ENCODE peak calls at places on chromosome 14, in ten cellular contexts. E, F, J, S, X, W, Z, M, N and G are unnamed samples.

GRCh38 chr14:89368490-89369477 is 48.2 kb downstream of the FOXN3 start:
- DNase-seq in S (no peak), N (no peak), X (no peak), Z (no peak), W (no peak), M (no peak), J (no peak), E (no peak), F (no peak), G (peak)

GRCh38 chr14:105878125-105878524 is 351.7 kb downstream of the TMEM121 start:
- DNase-seq in E (no peak), W (no peak), M (no peak), X (peak), F (no peak), S (peak), J (no peak), N (peak), Z (no peak), G (no peak)

GRCh38 chr14:36585100-36585499 is 2.7 kb upstream of the NKX2-8 start:
- DNase-seq in E (no peak), W (no peak), N (no peak), Z (no peak), S (no peak), F (no peak), X (no peak), M (no peak), J (no peak), G (peak)

GRCh38 chr14:82067221-82067620 is 533.6 kb upstream of the SEL1L start:
- DNase-seq in F (no peak), W (no peak), X (no peak), Z (no peak), S (no peak), N (no peak), M (no peak), J (no peak), E (no peak), G (no peak)

GRCh38 chr14:56120091-56120632 is 2.0 kb downstream of the PELI2 start:
- DNase-seq in J (peak), Z (no peak), M (no peak), X (no peak), S (no peak), N (no peak), E (peak), F (no peak), W (no peak), G (no peak)

GRCh38 chr14:70654609-70655008 is 12.9 kb downstream of the TTC9 start:
- DNase-seq in M (no peak), N (no peak), X (no peak), W (no peak), Z (no peak), S (no peak), E (no peak), F (no peak), J (no peak), G (no peak)

GRCh38 chr14:68281497-68281896 is 461.9 kb downstream of the RAD51B start:
- DNase-seq in X (no peak), N (no peak), E (no peak), W (no peak), Z (no peak), S (no peak), J (no peak), F (no peak), M (no peak), G (no peak)

GRCh38 chr14:72582582-72582981 is 311.3 kb downstream of the DPF3 start:
- DNase-seq in J (no peak), Z (no peak), S (no peak), M (no peak), W (no peak), F (no peak), X (no peak), E (no peak), N (no peak), G (no peak)

GRCh38 chr14:66859063-66859671 is 330.1 kb upstream of the GARIN2 start:
- DNase-seq in S (no peak), N (no peak), M (no peak), F (no peak), Z (no peak), X (no peak), W (no peak), E (no peak), J (no peak), G (no peak)

GRCh38 chr14:84751745-84752144 is 778.2 kb upstream of the FLRT2 start:
- DNase-seq in J (no peak), S (no peak), M (no peak), X (no peak), N (no peak), W (no peak), Z (no peak), F (no peak), E (no peak), G (no peak)

GRCh38 chr14:75523771-75524171 is 1.5 kb downstream of the BATF start:
- DNase-seq in Z (no peak), X (no peak), S (no peak), W (no peak), M (no peak), J (peak), F (no peak), E (peak), N (no peak), G (no peak)

GRCh38 chr14:102503576-102504224 is 5.9 kb downstream of the ANKRD9 start:
- DNase-seq in M (no peak), X (peak), S (no peak), W (no peak), J (no peak), F (no peak), E (no peak), Z (no peak), N (no peak), G (no peak)

GRCh38 chr14:77761205-77761931 is 412 bp upstream of the SNW1 start:
- DNase-seq in W (peak), E (peak), S (peak), F (peak), N (peak), J (peak), Z (peak), X (peak), M (peak), G (peak)
- TF ChIP-seq CTCF in W (no peak), E (peak), S (peak), F (no peak), N (peak), J (peak), Z (peak), X (peak), M (peak), G (no peak)

DNA sequence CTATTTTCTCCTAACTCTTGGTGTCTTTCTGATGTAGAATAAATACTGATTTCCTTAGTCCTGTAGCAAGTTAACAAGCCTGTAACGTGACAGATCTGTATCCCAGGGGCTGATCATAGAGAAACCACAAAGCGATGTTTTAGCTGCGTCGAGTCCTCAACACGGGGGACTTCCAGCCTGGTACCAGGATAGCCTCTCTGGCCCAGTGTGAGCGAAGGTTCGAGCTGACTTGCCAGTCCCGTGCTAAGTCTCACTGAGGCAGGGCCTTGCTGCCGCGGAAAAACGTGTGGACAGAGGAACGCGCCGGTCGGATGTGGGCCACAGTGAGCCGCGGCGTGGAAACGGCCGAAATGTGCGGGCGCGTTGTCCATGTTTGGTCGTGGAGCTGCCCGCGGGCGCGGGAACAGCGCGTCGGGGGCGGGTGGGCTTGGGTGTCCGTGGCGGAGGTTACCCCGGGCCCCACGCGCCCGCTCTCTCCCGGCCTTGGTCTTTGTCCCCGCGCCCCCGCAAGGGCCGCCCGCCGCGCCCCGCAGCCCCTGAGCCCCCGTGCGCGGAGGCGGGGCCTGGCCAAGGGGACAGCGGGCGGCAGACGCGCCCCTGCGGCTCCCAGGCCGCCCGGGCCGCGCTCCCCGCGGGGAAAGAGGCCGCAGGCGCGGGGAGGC is 531 bp upstream of the EML1 start:
- DNase-seq in X (peak), E (peak), F (peak), S (peak), W (no peak), N (peak), J (peak), M (no peak), Z (no peak), G (no peak)
- H3K4me3 ChIP-seq in X (peak), E (peak), F (peak), S (peak), W (peak), N (no peak), J (peak), M (peak), Z (peak), G (peak)

GRCh38 chr14:73785834-73786631 is 65.6 kb upstream of the PTGR2 start:
- DNase-seq in E (peak), S (peak), Z (peak), W (peak), F (peak), N (peak), X (peak), J (peak), M (peak), G (peak)
- TF ChIP-seq CTCF in E (peak), S (peak), Z (peak), W (peak), F (peak), N (peak), X (peak), J (peak), M (peak), G (no peak)

GRCh38 chr14:93086441-93087055 is 29.2 kb downstream of the ITPK1 start:
- DNase-seq in S (peak), W (no peak), E (no peak), J (no peak), M (no peak), F (no peak), Z (no peak), X (no peak), N (no peak), G (no peak)
- H3K4me3 ChIP-seq in S (no peak), W (no peak), E (no peak), J (no peak), M (no peak), F (no peak), Z (no peak), X (no peak), N (peak), G (no peak)

GRCh38 chr14:46651526-46652144 is at the start of gene RPL10L:
- DNase-seq in Z (no peak), E (no peak), J (no peak), W (no peak), S (no peak), M (no peak), N (peak), X (no peak), F (no peak), G (no peak)
- TF ChIP-seq CTCF in Z (peak), E (no peak), J (no peak), W (no peak), S (no peak), M (no peak), N (peak), X (no peak), F (no peak), G (no peak)